ENCODE peak calls at places on chromosomes 3 and 15, in eight cellular contexts. B, A, P, V, O, Q, F and W are unnamed samples.

GRCh38 chr3:131503328-131503650 is 518 bp upstream of the MRPL3 start:
- DNase-seq in Q (no peak), P (no peak), B (no peak), A (no peak), O (no peak), F (peak; percentile 3), V (no peak), W (no peak)

GRCh38 chr15:79089331-79089889 is 1.2 kb downstream of the RASGRF1 start:
- DNase-seq in F (peak; percentile 77), Q (no peak), P (no peak), O (no peak), A (peak; percentile 16), B (no peak), V (peak; percentile 9), W (no peak)

GRCh38 chr3:141249041-141249440 is 17.4 kb downstream of the PXYLP1 start:
- DNase-seq in V (peak; percentile 46), A (no peak), B (no peak), F (no peak), O (no peak), P (no peak), Q (no peak), W (peak; percentile 72)

GRCh38 chr3:184338538-184338945 is 1.1 kb downstream of the FAM131A start:
- DNase-seq in P (peak; percentile 89), Q (peak; percentile 91), B (no peak), O (peak; percentile 90), V (no peak), A (peak; percentile 92), F (peak; percentile 93), W (no peak)

GRCh38 chr3:19645093-19645492 is 288.9 kb downstream of the EFHB start:
- DNase-seq in B (no peak), V (no peak), O (no peak), P (no peak), Q (no peak), F (no peak), A (no peak), W (no peak)

GRCh38 chr3:149152420-149152819 is 23.0 kb downstream of the HPS3 start:
- DNase-seq in P (no peak), O (no peak), A (no peak), V (no peak), F (no peak), B (no peak), Q (no peak), W (no peak)

GRCh38 chr3:9669277-9669676 is 20.0 kb downstream of the MTMR14 start:
- DNase-seq in A (no peak), V (no peak), P (no peak), O (no peak), Q (no peak), B (no peak), F (no peak), W (no peak)

GRCh38 chr3:59809750-59810444 is 760.1 kb upstream of the CFAP20DC start:
- DNase-seq in O (no peak), Q (no peak), B (no peak), P (no peak), V (no peak), A (no peak), F (peak; percentile 61), W (no peak)

GRCh38 chr3:185075547-185075946 is 77.3 kb downstream of the C3orf70 start:
- DNase-seq in V (no peak), B (no peak), A (no peak), Q (no peak), F (no peak), O (no peak), P (no peak), W (no peak)

GRCh38 chr3:115071611-115072010 is 75.5 kb downstream of the ZBTB20 start:
- DNase-seq in F (no peak), Q (peak; percentile 25), O (no peak), P (no peak), B (no peak), A (no peak), V (no peak), W (no peak)

GRCh38 chr3:125055913-125056705 is at the start of gene HEG1:
- DNase-seq in F (peak; percentile 89), V (peak; percentile 89), O (peak; percentile 90), A (peak; percentile 97), Q (peak; percentile 94), P (peak; percentile 93), B (peak; percentile 51), W (no peak)

GRCh38 chr3:51224283-51224682 is 160.8 kb upstream of the MANF start:
- DNase-seq in V (no peak), B (no peak), F (no peak), O (no peak), A (no peak), P (no peak), Q (no peak), W (no peak)

GRCh38 chr3:106367496-106367895 is 498.7 kb upstream of the CBLB start:
- DNase-seq in B (no peak), O (no peak), A (no peak), Q (no peak), F (no peak), P (no peak), V (no peak), W (no peak)

GRCh38 chr15:39578851-39579486 is 1.9 kb upstream of the THBS1 start:
- DNase-seq in Q (no peak), P (no peak), F (peak; percentile 50), V (no peak), O (no peak), B (no peak), A (no peak), W (no peak)

GRCh38 chr3:57949779-57950618 is 58.2 kb upstream of the FLNB start:
- DNase-seq in A (no peak), F (no peak), B (peak; percentile 66), Q (no peak), O (peak; percentile 76), P (no peak), V (peak; percentile 55), W (no peak)

GRCh38 chr15:26132786-26133185 is 269.7 kb upstream of the ATP10A start:
- DNase-seq in B (no peak), Q (no peak), V (no peak), F (no peak), P (no peak), O (no peak), A (no peak), W (no peak)

GRCh38 chr3:45914362-45915077 is 28.2 kb downstream of the CCR9 start:
- DNase-seq in Q (no peak), V (no peak), B (no peak), A (no peak), P (no peak), F (no peak), O (no peak), W (no peak)

GRCh38 chr3:96931491-96931890 is 117.1 kb downstream of the EPHA6 start:
- DNase-seq in Q (no peak), P (no peak), O (no peak), B (no peak), F (no peak), A (no peak), V (no peak), W (no peak)

GRCh38 chr15:36914466-36914865 is 185.9 kb downstream of the MEIS2 start:
- DNase-seq in P (peak; percentile 39), F (no peak), B (no peak), V (no peak), Q (no peak), A (no peak), O (no peak), W (no peak)

GRCh38 chr15:45064386-45064785 is 41.4 kb downstream of the SORD start:
- DNase-seq in B (peak; percentile 77), O (no peak), Q (no peak), V (no peak), P (no peak), F (no peak), A (no peak), W (no peak)

GRCh38 chr15:72340366-72340765 is 20.4 kb upstream of the CELF6 start:
- DNase-seq in O (no peak), P (no peak), V (no peak), A (no peak), Q (no peak), B (no peak), F (no peak), W (peak; percentile 52)

GRCh38 chr3:46405301-46406079 is 1.4 kb downstream of the CCR5AS start:
- DNase-seq in A (no peak), O (peak; percentile 21), V (peak; percentile 84), P (no peak), B (no peak), F (no peak), Q (no peak), W (no peak)

GRCh38 chr3:147793841-147794240 is 384.7 kb downstream of the ZIC1 start:
- DNase-seq in V (no peak), B (no peak), O (no peak), A (no peak), F (no peak), P (no peak), Q (no peak), W (no peak)

GRCh38 chr3:109927161-109927560 is 589.8 kb upstream of the DPPA4 start:
- DNase-seq in P (no peak), B (peak; percentile 98), O (no peak), V (no peak), Q (no peak), F (no peak), A (no peak), W (no peak)

GRCh38 chr15:82809308-82810060 is at the start of gene WHAMM:
- DNase-seq in Q (peak; percentile 99), A (peak; percentile 100), F (peak; percentile 99), P (peak; percentile 99), V (peak; percentile 99), O (peak; percentile 99), B (peak; percentile 95), W (no peak)

GRCh38 chr3:160163259-160163878 is 61.9 kb upstream of the C3orf80 start:
- DNase-seq in B (no peak), P (no peak), O (no peak), A (no peak), Q (no peak), V (no peak), F (no peak), W (no peak)
- TF ChIP-seq CTCF in B (peak; percentile 72), P (peak; percentile 68), O (peak; percentile 48), A (peak; percentile 68), Q (peak; percentile 59), V (peak; percentile 19), F (peak; percentile 40), W (peak; percentile 36)

GRCh38 chr3:4306091-4306490 is 2.9 kb downstream of the SETMAR start:
- DNase-seq in Q (no peak), V (no peak), A (no peak), B (no peak), P (no peak), F (no peak), O (no peak), W (no peak)
- H3K27ac ChIP-seq in Q (peak overlapping the region; percentile 15), V (peak overlapping the region; percentile 94), A (peak overlapping the region; percentile 61), B (no peak overlapping the region), P (peak overlapping the region; percentile 67), F (no peak overlapping the region), O (peak overlapping the region; percentile 95), W (peak overlapping the region; percentile 97)

GRCh38 chr3:43996379-43997301 is 245.0 kb upstream of the TOPAZ1 start:
- DNase-seq in F (peak; percentile 76), B (peak; percentile 65), Q (no peak), A (no peak), V (no peak), P (peak; percentile 7), O (no peak), W (no peak)
- TF ChIP-seq CTCF in F (peak; percentile 63), B (no peak), Q (no peak), A (peak; percentile 45), V (no peak), P (peak; percentile 43), O (no peak), W (no peak)

DNA sequence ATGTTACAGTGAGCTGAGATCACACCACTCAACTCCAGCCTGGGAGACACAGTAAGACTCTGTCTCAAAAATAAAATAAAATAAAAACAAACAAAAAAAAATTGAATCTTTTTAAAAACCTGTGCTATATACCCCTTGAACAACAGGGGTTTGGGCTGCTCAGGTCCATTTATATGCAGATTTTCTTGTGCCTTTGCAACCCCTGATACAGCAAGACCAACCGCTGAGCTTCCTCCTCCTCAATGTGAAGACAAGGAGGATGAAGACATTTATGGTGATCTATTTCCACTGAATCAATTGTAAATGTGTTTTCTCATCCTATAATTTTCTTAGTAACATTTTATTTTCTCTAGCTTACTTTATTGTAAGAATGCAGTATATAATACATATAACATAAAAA is 831.0 kb upstream of the ARPP21 start:
- DNase-seq in F (peak; percentile 31), P (no peak), V (no peak), A (no peak), O (no peak), Q (no peak), B (no peak), W (no peak)
- H3K27ac ChIP-seq in F (no peak overlapping the region), P (no peak overlapping the region), V (no peak overlapping the region), A (no peak overlapping the region), O (no peak overlapping the region), Q (no peak overlapping the region), B (no peak overlapping the region), W (no peak overlapping the region)